ENCODE peak calls at places on chromosomes 1 and 21, in nine cellular contexts. One of them, this sample, is unnamed. For H3K27me3, the result is how much of the 10 kb centered on the place peaks cover.

GRCh38 chr1:27656157-27656893 is 15.7 kb downstream of the IFI6 start:
- DNase-seq in prostate gland: no peak
- DNase-seq in H9: peak
- DNase-seq in AG04450: no peak
- DNase-seq in osteoblast: peak
- DNase-seq in cardiac muscle cell: peak
- DNase-seq in left ventricle myocardium inferior: peak
- DNase-seq in spleen: peak
- DNase-seq in heart left ventricle: peak
- DNase-seq in this sample: no peak

GRCh38 chr1:62782197-62782886 is 1.6 kb upstream of the ATG4C start:
- DNase-seq in prostate gland: no peak
- DNase-seq in H9: no peak
- DNase-seq in spleen: no peak
- DNase-seq in heart left ventricle: no peak
- DNase-seq in left ventricle myocardium inferior: no peak
- DNase-seq in cardiac muscle cell: peak
- DNase-seq in osteoblast: peak
- DNase-seq in AG04450: peak
- DNase-seq in this sample: peak

GRCh38 chr1:97071163-97071562 is 349.6 kb downstream of the PTBP2 start:
- DNase-seq in osteoblast: no peak
- DNase-seq in heart left ventricle: no peak
- DNase-seq in AG04450: no peak
- DNase-seq in left ventricle myocardium inferior: no peak
- DNase-seq in cardiac muscle cell: no peak
- DNase-seq in H9: no peak
- DNase-seq in spleen: no peak
- DNase-seq in prostate gland: no peak
- DNase-seq in this sample: no peak

GRCh38 chr1:30090421-30090820 is 633.0 kb downstream of the MATN1 start:
- DNase-seq in left ventricle myocardium inferior: no peak
- DNase-seq in cardiac muscle cell: no peak
- DNase-seq in H9: no peak
- DNase-seq in prostate gland: no peak
- DNase-seq in heart left ventricle: no peak
- DNase-seq in AG04450: no peak
- DNase-seq in spleen: no peak
- DNase-seq in osteoblast: peak
- DNase-seq in this sample: no peak

GRCh38 chr1:43719063-43719462 is 11.7 kb downstream of the ST3GAL3 start:
- DNase-seq in cardiac muscle cell: peak
- DNase-seq in AG04450: no peak
- DNase-seq in H9: no peak
- DNase-seq in left ventricle myocardium inferior: no peak
- DNase-seq in osteoblast: peak
- DNase-seq in heart left ventricle: no peak
- DNase-seq in prostate gland: no peak
- DNase-seq in spleen: no peak
- DNase-seq in this sample: no peak

GRCh38 chr1:214615871-214616270 is 12.9 kb downstream of the CENPF start:
- DNase-seq in heart left ventricle: no peak
- DNase-seq in spleen: no peak
- DNase-seq in H9: no peak
- DNase-seq in osteoblast: no peak
- DNase-seq in AG04450: peak
- DNase-seq in prostate gland: no peak
- DNase-seq in left ventricle myocardium inferior: no peak
- DNase-seq in cardiac muscle cell: peak
- DNase-seq in this sample: no peak

GRCh38 chr1:91190996-91191395 is 169.2 kb upstream of the ZNF644 start:
- DNase-seq in H9: no peak
- DNase-seq in AG04450: no peak
- DNase-seq in left ventricle myocardium inferior: no peak
- DNase-seq in osteoblast: no peak
- DNase-seq in cardiac muscle cell: no peak
- DNase-seq in prostate gland: no peak
- DNase-seq in spleen: no peak
- DNase-seq in heart left ventricle: no peak
- DNase-seq in this sample: no peak

GRCh38 chr1:156510709-156511108 is 10.1 kb upstream of the MEF2D start:
- DNase-seq in prostate gland: peak
- DNase-seq in spleen: no peak
- DNase-seq in cardiac muscle cell: peak
- DNase-seq in left ventricle myocardium inferior: peak
- DNase-seq in AG04450: peak
- DNase-seq in osteoblast: peak
- DNase-seq in heart left ventricle: peak
- DNase-seq in H9: no peak
- DNase-seq in this sample: no peak

GRCh38 chr1:195979646-195980045 is 628.6 kb downstream of the KCNT2 start:
- DNase-seq in prostate gland: no peak
- DNase-seq in H9: no peak
- DNase-seq in spleen: no peak
- DNase-seq in osteoblast: no peak
- DNase-seq in left ventricle myocardium inferior: no peak
- DNase-seq in AG04450: no peak
- DNase-seq in cardiac muscle cell: no peak
- DNase-seq in heart left ventricle: no peak
- DNase-seq in this sample: no peak

GRCh38 chr1:242827538-242827937 is 303.0 kb upstream of the PLD5 start:
- DNase-seq in H9: no peak
- DNase-seq in AG04450: no peak
- DNase-seq in prostate gland: no peak
- DNase-seq in osteoblast: no peak
- DNase-seq in heart left ventricle: no peak
- DNase-seq in left ventricle myocardium inferior: no peak
- DNase-seq in spleen: no peak
- DNase-seq in cardiac muscle cell: no peak
- DNase-seq in this sample: no peak

GRCh38 chr1:24390924-24391782 is 22.4 kb downstream of the STPG1 start:
- DNase-seq in heart left ventricle: peak
- DNase-seq in H9: peak
- DNase-seq in prostate gland: peak
- DNase-seq in AG04450: peak
- DNase-seq in osteoblast: peak
- DNase-seq in left ventricle myocardium inferior: peak
- DNase-seq in cardiac muscle cell: peak
- DNase-seq in spleen: peak
- DNase-seq in this sample: peak

GRCh38 chr1:237932806-237933205 is 42.1 kb upstream of the ZP4 start:
- DNase-seq in cardiac muscle cell: no peak
- DNase-seq in prostate gland: no peak
- DNase-seq in osteoblast: no peak
- DNase-seq in AG04450: no peak
- DNase-seq in spleen: no peak
- DNase-seq in heart left ventricle: no peak
- DNase-seq in left ventricle myocardium inferior: no peak
- DNase-seq in H9: no peak
- DNase-seq in this sample: peak

GRCh38 chr1:76901158-76901767 is 34.0 kb downstream of the ST6GALNAC5 start:
- DNase-seq in osteoblast: peak
- DNase-seq in cardiac muscle cell: peak
- DNase-seq in left ventricle myocardium inferior: no peak
- DNase-seq in AG04450: peak
- DNase-seq in heart left ventricle: no peak
- DNase-seq in prostate gland: peak
- DNase-seq in H9: peak
- DNase-seq in spleen: no peak
- DNase-seq in this sample: peak

GRCh38 chr1:86470859-86471258 is 2.1 kb downstream of the CLCA1 start:
- DNase-seq in left ventricle myocardium inferior: no peak
- DNase-seq in H9: no peak
- DNase-seq in AG04450: no peak
- DNase-seq in prostate gland: no peak
- DNase-seq in heart left ventricle: no peak
- DNase-seq in osteoblast: no peak
- DNase-seq in spleen: no peak
- DNase-seq in cardiac muscle cell: no peak
- DNase-seq in this sample: no peak

GRCh38 chr1:208931936-208932335 is 651.6 kb upstream of the CAMK1G start:
- DNase-seq in AG04450: no peak
- DNase-seq in left ventricle myocardium inferior: no peak
- DNase-seq in H9: no peak
- DNase-seq in osteoblast: no peak
- DNase-seq in heart left ventricle: no peak
- DNase-seq in spleen: no peak
- DNase-seq in cardiac muscle cell: no peak
- DNase-seq in prostate gland: no peak
- DNase-seq in this sample: peak

GRCh38 chr1:61337471-61337870 is 255.1 kb downstream of the NFIA start:
- DNase-seq in H9: no peak
- DNase-seq in osteoblast: no peak
- DNase-seq in heart left ventricle: no peak
- DNase-seq in left ventricle myocardium inferior: no peak
- DNase-seq in AG04450: no peak
- DNase-seq in prostate gland: no peak
- DNase-seq in cardiac muscle cell: peak
- DNase-seq in spleen: no peak
- DNase-seq in this sample: no peak

GRCh38 chr1:74522143-74522542 is 9.7 kb upstream of the LRRC53 start:
- DNase-seq in H9: peak
- DNase-seq in osteoblast: no peak
- DNase-seq in heart left ventricle: no peak
- DNase-seq in cardiac muscle cell: no peak
- DNase-seq in prostate gland: no peak
- DNase-seq in spleen: no peak
- DNase-seq in AG04450: no peak
- DNase-seq in left ventricle myocardium inferior: no peak
- DNase-seq in this sample: no peak

GRCh38 chr1:73813726-73814125 is 384.2 kb downstream of the LRRIQ3 start:
- DNase-seq in osteoblast: no peak
- DNase-seq in prostate gland: no peak
- DNase-seq in left ventricle myocardium inferior: no peak
- DNase-seq in heart left ventricle: no peak
- DNase-seq in cardiac muscle cell: no peak
- DNase-seq in H9: no peak
- DNase-seq in spleen: no peak
- DNase-seq in AG04450: no peak
- DNase-seq in this sample: no peak

GRCh38 chr1:177966199-177966598 is 3.7 kb downstream of the SEC16B start:
- DNase-seq in osteoblast: no peak
- DNase-seq in spleen: no peak
- DNase-seq in prostate gland: no peak
- DNase-seq in H9: no peak
- DNase-seq in AG04450: no peak
- DNase-seq in heart left ventricle: no peak
- DNase-seq in cardiac muscle cell: no peak
- DNase-seq in left ventricle myocardium inferior: no peak
- DNase-seq in this sample: no peak

GRCh38 chr1:206465951-206466350 is 4.3 kb upstream of the IKBKE start:
- DNase-seq in cardiac muscle cell: no peak
- DNase-seq in heart left ventricle: no peak
- DNase-seq in prostate gland: no peak
- DNase-seq in spleen: no peak
- DNase-seq in H9: no peak
- DNase-seq in AG04450: no peak
- DNase-seq in left ventricle myocardium inferior: no peak
- DNase-seq in osteoblast: peak
- DNase-seq in this sample: no peak
- H3K27me3 ChIP-seq in cardiac muscle cell: under half
- H3K27me3 ChIP-seq in heart left ventricle: under half
- H3K27me3 ChIP-seq in prostate gland: under half
- H3K27me3 ChIP-seq in spleen: under half
- H3K27me3 ChIP-seq in H9: under half
- H3K27me3 ChIP-seq in AG04450: under half
- H3K27me3 ChIP-seq in left ventricle myocardium inferior: under half
- H3K27me3 ChIP-seq in osteoblast: under half
- H3K27me3 ChIP-seq in this sample: under half

GRCh38 chr1:172612478-172612877 is 46.4 kb upstream of the FASLG start:
- DNase-seq in spleen: no peak
- DNase-seq in left ventricle myocardium inferior: no peak
- DNase-seq in cardiac muscle cell: no peak
- DNase-seq in AG04450: no peak
- DNase-seq in osteoblast: no peak
- DNase-seq in H9: no peak
- DNase-seq in prostate gland: no peak
- DNase-seq in heart left ventricle: no peak
- DNase-seq in this sample: no peak

GRCh38 chr1:172613294-172613693 is 45.6 kb upstream of the FASLG start:
- DNase-seq in AG04450: no peak
- DNase-seq in cardiac muscle cell: no peak
- DNase-seq in H9: no peak
- DNase-seq in heart left ventricle: no peak
- DNase-seq in osteoblast: peak
- DNase-seq in spleen: no peak
- DNase-seq in left ventricle myocardium inferior: no peak
- DNase-seq in prostate gland: no peak
- DNase-seq in this sample: no peak

GRCh38 chr1:172616646-172617045 is 42.3 kb upstream of the FASLG start:
- DNase-seq in heart left ventricle: no peak
- DNase-seq in left ventricle myocardium inferior: no peak
- DNase-seq in H9: no peak
- DNase-seq in AG04450: no peak
- DNase-seq in spleen: no peak
- DNase-seq in osteoblast: no peak
- DNase-seq in cardiac muscle cell: no peak
- DNase-seq in prostate gland: no peak
- DNase-seq in this sample: no peak
- TF ChIP-seq CTCF in heart left ventricle: no peak
- TF ChIP-seq CTCF in left ventricle myocardium inferior: no peak
- TF ChIP-seq CTCF in H9: no peak
- TF ChIP-seq CTCF in AG04450: no peak
- TF ChIP-seq CTCF in spleen: no peak
- TF ChIP-seq CTCF in osteoblast: no peak
- TF ChIP-seq CTCF in cardiac muscle cell: no peak
- TF ChIP-seq CTCF in prostate gland: no peak
- TF ChIP-seq CTCF in this sample: no peak

DNA sequence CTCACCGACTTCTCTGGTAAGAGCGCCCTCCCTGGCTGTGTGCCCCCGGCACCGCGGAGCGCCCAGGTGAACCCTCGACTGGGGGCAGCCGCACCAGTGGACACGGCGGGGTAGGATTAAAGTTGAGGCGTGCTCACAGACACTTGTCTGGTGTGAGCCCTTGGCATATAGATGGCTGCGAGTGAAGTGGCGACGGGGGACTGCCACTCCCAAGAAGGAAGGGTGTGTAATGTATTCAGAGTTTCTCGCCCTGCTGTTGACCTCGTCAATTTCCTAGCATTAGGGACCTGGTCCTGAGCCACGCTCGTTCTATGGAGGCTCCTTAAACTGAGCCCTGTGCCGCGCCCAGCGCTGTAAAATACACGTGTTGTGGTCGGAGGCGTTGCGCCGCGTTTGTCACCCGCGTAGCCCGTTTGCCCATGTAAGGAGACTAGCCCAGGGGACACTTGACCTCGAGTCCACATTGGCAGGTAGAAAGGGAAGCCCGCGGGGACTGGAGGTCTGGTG is 545 bp downstream of the EVA1C start:
- DNase-seq in heart left ventricle: peak
- DNase-seq in cardiac muscle cell: peak
- DNase-seq in prostate gland: peak
- DNase-seq in osteoblast: no peak
- DNase-seq in H9: no peak
- DNase-seq in left ventricle myocardium inferior: peak
- DNase-seq in spleen: peak
- DNase-seq in AG04450: no peak
- DNase-seq in this sample: peak
- H3K27ac ChIP-seq in heart left ventricle: peak
- H3K27ac ChIP-seq in cardiac muscle cell: no peak
- H3K27ac ChIP-seq in prostate gland: peak
- H3K27ac ChIP-seq in osteoblast: peak
- H3K27ac ChIP-seq in H9: no peak
- H3K27ac ChIP-seq in left ventricle myocardium inferior: peak
- H3K27ac ChIP-seq in spleen: peak
- H3K27ac ChIP-seq in AG04450: no peak
- H3K27ac ChIP-seq in this sample: peak

GRCh38 chr21:34348890-34349519 is 14.8 kb upstream of the KCNE2 start:
- DNase-seq in AG04450: no peak
- DNase-seq in heart left ventricle: no peak
- DNase-seq in H9: no peak
- DNase-seq in osteoblast: peak
- DNase-seq in spleen: no peak
- DNase-seq in cardiac muscle cell: no peak
- DNase-seq in left ventricle myocardium inferior: no peak
- DNase-seq in prostate gland: no peak
- DNase-seq in this sample: no peak
- H3K27me3 ChIP-seq in AG04450: under half
- H3K27me3 ChIP-seq in heart left ventricle: under half
- H3K27me3 ChIP-seq in H9: under half
- H3K27me3 ChIP-seq in osteoblast: under half
- H3K27me3 ChIP-seq in spleen: under half
- H3K27me3 ChIP-seq in cardiac muscle cell: under half
- H3K27me3 ChIP-seq in left ventricle myocardium inferior: under half
- H3K27me3 ChIP-seq in prostate gland: under half
- H3K27me3 ChIP-seq in this sample: under half

This sample was measured in foreskin keratinocyte.